ENCODE peak calls at places on chromosomes 1 and 21, in six cellular contexts. U is neuronal stem cell, Q is H9, N is IMR-90, V is mesenchymal stem cell, Y is mesendoderm. K is an unnamed sample.

GRCh38 chr1:90850181-90850924 is 133.3 kb upstream of the BARHL2 start:
- DNase-seq in U (no peak), Q (peak; percentile 42), N (no peak), V (peak; percentile 54), Y (no peak), K (no peak)

GRCh38 chr21:20169812-20170576 is 828.2 kb upstream of the NCAM2 start:
- DNase-seq in U (no peak), Q (no peak), N (no peak), V (no peak), Y (no peak), K (no peak)

GRCh38 chr1:2554621-2555387 is 1.4 kb upstream of the TNFRSF14 start:
- DNase-seq in U (no peak), Q (no peak), N (no peak), V (no peak), Y (peak; percentile 19), K (no peak)

GRCh38 chr1:12047120-12047876 is 15.8 kb upstream of the TNFRSF8 start:
- DNase-seq in U (no peak), Q (no peak), N (peak; percentile 43), V (no peak), Y (no peak), K (no peak)

GRCh38 chr1:12179111-12179519 is 12.3 kb downstream of the TNFRSF1B start:
- DNase-seq in U (no peak), Q (no peak), N (peak; percentile 88), V (peak; percentile 92), Y (no peak), K (no peak)

GRCh38 chr1:247288341-247288740 is 32.5 kb downstream of the VN1R5 start:
- DNase-seq in U (no peak), Q (no peak), N (no peak), V (no peak), Y (no peak), K (peak; percentile 32)

GRCh38 chr21:30336596-30336995 is 898 bp downstream of the KRTAP27-1 start:
- DNase-seq in U (no peak), Q (no peak), N (no peak), V (no peak), Y (no peak), K (no peak)

GRCh38 chr1:236489710-236490377 is 33.9 kb upstream of the LGALS8 start:
- DNase-seq in U (peak; percentile 51), Q (no peak), N (peak; percentile 55), V (peak; percentile 52), Y (peak; percentile 59), K (no peak)

GRCh38 chr1:231196728-231197127 is 34.9 kb downstream of the TRIM67 start:
- DNase-seq in U (no peak), Q (no peak), N (no peak), V (no peak), Y (no peak), K (no peak)

GRCh38 chr1:210647406-210648333 is 319.0 kb downstream of the HHAT start:
- DNase-seq in U (no peak), Q (no peak), N (peak; percentile 68), V (peak; percentile 45), Y (no peak), K (no peak)

GRCh38 chr1:163168053-163168452 is 34.7 kb downstream of the RGS5 start:
- DNase-seq in U (no peak), Q (no peak), N (peak; percentile 96), V (peak; percentile 97), Y (peak; percentile 67), K (no peak)

GRCh38 chr21:26715878-26716506 is 129.2 kb downstream of the ADAMTS1 start:
- DNase-seq in U (peak; percentile 49), Q (peak; percentile 79), N (peak; percentile 51), V (peak; percentile 66), Y (peak; percentile 82), K (peak; percentile 79)

GRCh38 chr1:226971765-226972164 is 31.7 kb downstream of the COQ8A start:
- DNase-seq in U (no peak), Q (no peak), N (no peak), V (no peak), Y (no peak), K (no peak)

GRCh38 chr1:226973898-226974543 is 33.9 kb downstream of the COQ8A start:
- DNase-seq in U (no peak), Q (peak; percentile 22), N (peak; percentile 24), V (peak; percentile 42), Y (peak; percentile 22), K (no peak)

GRCh38 chr1:226974544-226975258 is 34.6 kb downstream of the COQ8A start:
- DNase-seq in U (no peak), Q (peak; percentile 17), N (no peak), V (no peak), Y (no peak), K (no peak)

GRCh38 chr1:226972931-226973330 is 32.8 kb downstream of the COQ8A start:
- DNase-seq in U (no peak), Q (no peak), N (no peak), V (no peak), Y (no peak), K (no peak)

GRCh38 chr1:226973371-226973897 is 33.3 kb downstream of the COQ8A start:
- DNase-seq in U (no peak), Q (no peak), N (no peak), V (no peak), Y (no peak), K (no peak)
- H2BK5ac ChIP-seq in U (no peak overlapping the region), Q (no peak overlapping the region), N (no peak overlapping the region), V (no peak overlapping the region), Y (no peak overlapping the region), K (no peak overlapping the region)

DNA sequence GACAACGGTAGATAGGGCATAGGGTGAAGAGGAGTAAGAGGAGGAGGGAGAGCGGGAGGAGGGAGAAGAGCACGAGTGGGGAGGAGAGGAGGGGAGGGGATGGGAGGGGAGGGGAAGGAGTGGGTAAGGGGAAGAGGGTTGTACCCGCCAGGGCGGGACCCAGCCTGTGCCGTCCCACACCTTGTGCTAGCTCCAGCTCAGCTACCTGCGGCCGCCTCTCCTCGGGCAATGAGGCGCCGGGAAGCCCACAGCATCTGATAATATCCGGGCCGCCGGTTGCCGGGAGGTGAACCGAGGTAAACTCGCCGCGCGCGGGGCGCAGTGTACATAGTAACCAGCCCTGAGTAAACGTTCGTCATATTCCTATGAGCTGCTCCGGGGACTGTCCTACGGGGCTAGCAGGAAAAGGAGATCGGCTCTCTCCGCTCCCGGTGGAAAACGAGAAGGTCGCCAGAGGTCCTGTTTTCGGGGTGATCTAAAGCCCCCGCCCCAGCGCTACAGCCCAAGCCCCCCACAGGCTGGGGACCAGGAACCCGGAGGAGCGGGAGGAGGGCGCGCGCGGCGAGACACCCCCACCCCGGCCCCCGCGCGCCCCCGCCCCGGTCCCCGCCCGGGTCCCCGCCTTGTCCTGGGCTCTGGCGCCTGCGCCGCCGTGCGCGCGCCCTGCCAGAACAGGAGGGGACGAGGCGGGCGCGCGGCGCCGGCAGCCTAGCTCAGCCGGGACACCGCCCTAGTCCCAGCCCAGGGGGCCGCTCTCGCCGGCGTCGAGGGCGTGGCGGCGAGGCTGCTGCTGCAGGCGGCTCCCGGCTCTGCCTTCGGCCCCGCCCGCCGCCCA is at the start of gene RCAN3:
- DNase-seq in U (peak; percentile 65), Q (peak; percentile 87), N (peak; percentile 75), V (peak; percentile 84), Y (peak; percentile 95), K (peak; percentile 59)
- H2BK5ac ChIP-seq in U (no peak within 1 kb of the TSS), Q (no peak within 1 kb of the TSS), N (peak within 1 kb of the TSS; percentile 1), V (peak within 1 kb of the TSS; percentile 66), Y (peak within 1 kb of the TSS; percentile 57), K (peak within 1 kb of the TSS; percentile 62)

GRCh38 chr1:94096797-94097549 is 24.0 kb downstream of the ABCA4 start:
- DNase-seq in U (no peak), Q (no peak), N (peak; percentile 71), V (peak; percentile 41), Y (no peak), K (no peak)
- H2BK5ac ChIP-seq in U (no peak overlapping the region), Q (no peak overlapping the region), N (peak overlapping the region; percentile 22), V (no peak overlapping the region), Y (no peak overlapping the region), K (no peak overlapping the region)

GRCh38 chr1:215677112-215677511 is 110.0 kb downstream of the KCTD3 start:
- DNase-seq in U (no peak), Q (no peak), N (no peak), V (no peak), Y (no peak), K (no peak)

GRCh38 chr1:215673943-215674342 is 106.8 kb downstream of the KCTD3 start:
- DNase-seq in U (no peak), Q (no peak), N (no peak), V (no peak), Y (no peak), K (no peak)

GRCh38 chr1:215682232-215682631 is 115.1 kb downstream of the KCTD3 start:
- DNase-seq in U (no peak), Q (no peak), N (peak; percentile 33), V (no peak), Y (no peak), K (no peak)

DNA sequence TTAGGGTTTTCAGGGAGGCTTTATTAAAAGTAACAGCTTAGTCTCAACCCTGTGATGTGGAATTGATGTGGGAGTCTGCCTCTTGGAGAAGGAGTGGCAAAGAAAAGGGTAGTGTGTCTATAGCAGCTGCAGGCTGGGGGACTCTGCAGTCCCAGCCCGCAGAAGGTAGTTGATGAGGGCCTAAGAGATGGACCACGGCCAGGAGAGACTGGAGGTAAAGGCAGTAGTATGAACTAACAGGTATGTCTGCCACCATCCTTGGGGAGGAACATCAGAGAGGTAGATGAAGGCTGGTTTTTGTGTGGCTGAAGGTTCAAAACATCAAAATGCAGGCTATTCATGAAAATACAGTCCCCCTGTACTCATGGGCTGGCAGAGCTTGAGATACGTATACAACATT is 112.1 kb downstream of the KCTD3 start:
- DNase-seq in U (no peak), Q (no peak), N (no peak), V (no peak), Y (no peak), K (no peak)
- H2BK5ac ChIP-seq in U (no peak overlapping the region), Q (no peak overlapping the region), N (no peak overlapping the region), V (no peak overlapping the region), Y (no peak overlapping the region), K (no peak overlapping the region)

DNA sequence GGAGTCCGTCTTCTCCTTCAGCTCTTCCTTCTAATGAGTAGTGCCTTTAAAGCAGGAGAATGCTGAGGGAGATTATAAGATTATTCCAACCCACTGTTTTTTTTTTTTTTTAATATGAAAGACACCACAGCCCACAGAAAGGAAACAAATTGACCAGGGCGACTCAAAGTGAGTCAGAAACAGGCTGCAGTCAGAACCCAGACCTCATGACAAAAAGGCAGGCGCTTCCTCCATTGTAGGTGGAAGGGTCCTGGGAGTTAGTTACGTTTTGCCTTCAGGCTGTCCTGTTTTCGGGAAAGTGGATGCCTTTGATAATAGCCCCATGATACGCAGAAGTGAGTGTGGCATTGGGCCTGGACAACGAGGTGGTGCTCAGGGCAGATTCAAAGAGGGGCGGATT is 21.0 kb downstream of the PLXNA2 start:
- DNase-seq in U (no peak), Q (no peak), N (peak; percentile 51), V (no peak), Y (no peak), K (no peak)
- H2BK5ac ChIP-seq in U (no peak overlapping the region), Q (no peak overlapping the region), N (no peak overlapping the region), V (no peak overlapping the region), Y (no peak overlapping the region), K (no peak overlapping the region)

GRCh38 chr1:201904579-201904978 is 15.9 kb downstream of the SHISA4 start:
- DNase-seq in U (no peak), Q (no peak), N (peak; percentile 94), V (peak; percentile 86), Y (peak; percentile 75), K (no peak)

GRCh38 chr1:201903135-201903534 is 14.4 kb downstream of the SHISA4 start:
- DNase-seq in U (no peak), Q (no peak), N (peak; percentile 64), V (peak; percentile 54), Y (peak; percentile 63), K (no peak)

GRCh38 chr1:201906336-201906735 is 17.6 kb downstream of the SHISA4 start:
- DNase-seq in U (no peak), Q (no peak), N (no peak), V (no peak), Y (no peak), K (no peak)

GRCh38 chr1:201907621-201908020 is 18.9 kb downstream of the SHISA4 start:
- DNase-seq in U (no peak), Q (no peak), N (no peak), V (no peak), Y (no peak), K (no peak)

GRCh38 chr1:201905234-201905890 is 16.7 kb downstream of the SHISA4 start:
- DNase-seq in U (no peak), Q (no peak), N (no peak), V (no peak), Y (no peak), K (no peak)
- H2BK5ac ChIP-seq in U (no peak overlapping the region), Q (no peak overlapping the region), N (peak overlapping the region; percentile 100), V (no peak overlapping the region), Y (no peak overlapping the region), K (peak overlapping the region; percentile 37)

K was measured in H1.